ENCODE peak calls at places on chromosome 11, in four cellular contexts. O is LoVo, V is bronchial epithelial cell, N is left cardiac atrium. T is an unnamed sample.

GRCh38 chr11:127875076-127875475 is 712.3 kb downstream of the ETS1 start:
- DNase-seq in V (no peak), O (no peak), N (no peak), T (no peak)

GRCh38 chr11:110507328-110507727 is 77.6 kb downstream of the FDX1 start:
- DNase-seq in V (no peak), N (no peak), O (no peak), T (no peak)

GRCh38 chr11:202490-202889 is 4.7 kb downstream of the BET1L start:
- DNase-seq in O (no peak), V (no peak), N (peak), T (no peak)

GRCh38 chr11:129996113-129996870 is 6.3 kb downstream of the PRDM10 start:
- DNase-seq in V (no peak), O (no peak), N (no peak), T (no peak)

GRCh38 chr11:61888043-61888442 is 3.3 kb downstream of the FADS3 start:
- DNase-seq in N (peak), V (peak), O (peak), T (peak)

GRCh38 chr11:111982532-111983186 is 42.5 kb upstream of the DLAT start:
- DNase-seq in O (no peak), V (no peak), N (no peak), T (no peak)

GRCh38 chr11:107623183-107623582 is 32.2 kb downstream of the ELMOD1 start:
- DNase-seq in V (no peak), N (peak), O (no peak), T (no peak)

GRCh38 chr11:2741006-2741376 is 41.2 kb upstream of the KCNQ1OT1 start:
- DNase-seq in N (peak), V (no peak), O (no peak), T (no peak)

GRCh38 chr11:66701432-66702240 is 23.9 kb upstream of the RBM4B start:
- DNase-seq in O (no peak), N (no peak), V (no peak), T (no peak)

GRCh38 chr11:111167666-111168065 is 77.9 kb upstream of the POU2AF2 start:
- DNase-seq in O (no peak), N (no peak), V (peak), T (no peak)

GRCh38 chr11:123188508-123189165 is 6.4 kb downstream of the CLMP start:
- DNase-seq in O (no peak), N (no peak), V (peak), T (no peak)

GRCh38 chr11:63768232-63769043 is at the start of gene ZFTA:
- DNase-seq in N (peak), O (peak), V (no peak), T (no peak)

GRCh38 chr11:75169101-75169885 is 18.4 kb downstream of the SLCO2B1 start:
- DNase-seq in V (no peak), N (no peak), O (no peak), T (no peak)

GRCh38 chr11:33942954-33943353 is 51.1 kb upstream of the LMO2 start:
- DNase-seq in V (peak), N (peak), O (no peak), T (no peak)

GRCh38 chr11:10601722-10602281 is 33.3 kb upstream of the LYVE1 start:
- DNase-seq in V (no peak), N (peak), O (no peak), T (no peak)

GRCh38 chr11:17343907-17344306 is 7.7 kb upstream of the NCR3LG1 start:
- DNase-seq in O (no peak), V (peak), N (no peak), T (no peak)

GRCh38 chr11:76388408-76388807 is 7.3 kb downstream of the GVQW3 start:
- DNase-seq in V (no peak), O (no peak), N (no peak), T (no peak)

GRCh38 chr11:133082851-133083488 is 449.3 kb downstream of the OPCML start:
- DNase-seq in N (peak), V (no peak), O (no peak), T (no peak)

GRCh38 chr11:99911116-99911515 is 776.0 kb upstream of the ARHGAP42 start:
- DNase-seq in O (no peak), N (no peak), V (no peak), T (no peak)

GRCh38 chr11:121207485-121208115 is 85.0 kb upstream of the SC5D start:
- DNase-seq in V (no peak), O (no peak), N (no peak), T (no peak)

GRCh38 chr11:25211635-25212251 is 714.9 kb downstream of the LUZP2 start:
- DNase-seq in V (peak), N (no peak), O (no peak), T (no peak)

GRCh38 chr11:120324932-120325810 is at the start of gene TLCD5:
- DNase-seq in O (peak), V (no peak), N (peak), T (no peak)

GRCh38 chr11:127862406-127862805 is 725.0 kb downstream of the ETS1 start:
- DNase-seq in O (no peak), N (no peak), V (peak), T (no peak)

GRCh38 chr11:15171956-15172355 is 57.2 kb downstream of the INSC start:
- DNase-seq in O (no peak), V (no peak), N (no peak), T (no peak)

GRCh38 chr11:21785351-21785750 is 407.5 kb upstream of the ANO5 start:
- DNase-seq in V (no peak), N (no peak), O (no peak), T (no peak)

GRCh38 chr11:48107188-48107704 is 109.4 kb upstream of the OR4B1 start:
- DNase-seq in O (no peak), V (peak), N (no peak), T (no peak)